ENCODE peak calls at places on chromosomes 13 and 19, in six cellular contexts. N, I, V, D, X and U are unnamed samples.

GRCh38 chr19:2731181-2732117 is 8.4 kb downstream of the SLC39A3 start:
- DNase-seq in N (no peak), I (no peak), V (no peak), D (no peak), X (no peak), U (no peak)

GRCh38 chr13:108733141-108733540 is 103.7 kb downstream of the MYO16 start:
- DNase-seq in N (no peak), I (no peak), V (no peak), D (peak), X (no peak), U (no peak)

GRCh38 chr19:49691243-49692101 is 556 bp downstream of the CPT1C start:
- DNase-seq in N (peak), I (no peak), V (peak), D (peak), X (peak), U (peak)

GRCh38 chr13:75803175-75803611 is 167.1 kb downstream of the LMO7 start:
- DNase-seq in N (no peak), I (no peak), V (no peak), D (no peak), X (no peak), U (no peak)

GRCh38 chr19:58334691-58335249 is 8.0 kb downstream of the ZSCAN22 start:
- DNase-seq in N (no peak), I (no peak), V (no peak), D (no peak), X (peak), U (no peak)

GRCh38 chr13:31686660-31687430 is 52.5 kb upstream of the RXFP2 start:
- DNase-seq in N (no peak), I (no peak), V (peak), D (no peak), X (no peak), U (no peak)

GRCh38 chr19:55376381-55376933 is at the start of gene TMEM190:
- DNase-seq in N (no peak), I (no peak), V (no peak), D (no peak), X (no peak), U (no peak)

GRCh38 chr19:45423033-45423588 is 606 bp downstream of the ERCC1 start:
- DNase-seq in N (no peak), I (no peak), V (no peak), D (no peak), X (no peak), U (no peak)

GRCh38 chr19:30252214-30252613 is 120.0 kb upstream of the ZNF536 start:
- DNase-seq in N (no peak), I (no peak), V (no peak), D (no peak), X (no peak), U (no peak)

GRCh38 chr19:38665950-38666661 is 18.7 kb downstream of the ACTN4 start:
- DNase-seq in N (peak), I (no peak), V (peak), D (peak), X (peak), U (peak)

GRCh38 chr13:40316301-40316700 is 350.1 kb downstream of the FOXO1 start:
- DNase-seq in N (no peak), I (no peak), V (no peak), D (no peak), X (no peak), U (no peak)

GRCh38 chr13:113740661-113741060 is 18.4 kb upstream of the TMEM255B start:
- DNase-seq in N (no peak), I (no peak), V (no peak), D (no peak), X (no peak), U (no peak)

GRCh38 chr13:27375686-27376326 is 48.6 kb upstream of the GTF3A start:
- DNase-seq in N (peak), I (no peak), V (peak), D (peak), X (peak), U (peak)

GRCh38 chr13:111315347-111315995 is 5.0 kb upstream of the TEX29 start:
- DNase-seq in N (no peak), I (no peak), V (no peak), D (no peak), X (no peak), U (no peak)

GRCh38 chr13:106637519-106637918 is 69.6 kb upstream of the ARGLU1 start:
- DNase-seq in N (no peak), I (no peak), V (no peak), D (no peak), X (no peak), U (no peak)

GRCh38 chr19:4390862-4391693 is 9.3 kb downstream of the SH3GL1 start:
- DNase-seq in N (no peak), I (no peak), V (no peak), D (no peak), X (peak), U (peak)

GRCh38 chr13:114264886-114265611 is 16.4 kb upstream of the UPF3A start:
- DNase-seq in N (peak), I (no peak), V (peak), D (peak), X (no peak), U (peak)